ENCODE peak calls at places on chromosomes 13 and 19, in nine cellular contexts. Q is right lobe of liver, L is PC-3, S is mucosa of descending colon, X is upper lobe of right lung, Z is GM06990, A is colonic mucosa, E is GM23338, T is tibial artery. J is an unnamed sample. For H3K36me3, the result is how much of the 10 kb centered on the place peaks cover.

GRCh38 chr13:19052180-19052579 is 129.4 kb downstream of the TUBA3C start:
- DNase-seq in Q (no peak), L (no peak), S (no peak), X (no peak), Z (no peak), A (no peak), E (no peak), T (no peak), J (no peak)

GRCh38 chr19:14393303-14393702 is 12.1 kb downstream of the ADGRE5 start:
- DNase-seq in Q (no peak), L (no peak), S (no peak), X (no peak), Z (no peak), A (no peak), E (no peak), T (no peak), J (no peak)

GRCh38 chr13:91960947-91961346 is 562.5 kb downstream of the GPC5 start:
- DNase-seq in Q (no peak), L (no peak), S (no peak), X (no peak), Z (no peak), A (no peak), E (no peak), T (no peak), J (no peak)

GRCh38 chr13:30832845-30833332 is 73.2 kb upstream of the MEDAG start:
- DNase-seq in Q (peak), L (peak), S (peak), X (peak), Z (no peak), A (peak), E (peak), T (no peak), J (no peak)

GRCh38 chr19:17510220-17510993 is 1.0 kb upstream of the PGLS start:
- DNase-seq in Q (no peak), L (no peak), S (no peak), X (no peak), Z (no peak), A (no peak), E (no peak), T (no peak), J (no peak)

GRCh38 chr19:10115392-10116084 is 4.0 kb downstream of the P2RY11 start:
- DNase-seq in Q (no peak), L (peak), S (peak), X (no peak), Z (peak), A (no peak), E (no peak), T (no peak), J (peak)

GRCh38 chr13:72763411-72763810 is 18.3 kb downstream of the DIS3 start:
- DNase-seq in Q (no peak), L (no peak), S (no peak), X (no peak), Z (no peak), A (no peak), E (no peak), T (no peak), J (no peak)

GRCh38 chr13:80447747-80448146 is 106.8 kb upstream of the SPRY2 start:
- DNase-seq in Q (no peak), L (no peak), S (no peak), X (no peak), Z (no peak), A (no peak), E (no peak), T (no peak), J (no peak)

GRCh38 chr13:101892296-101892695 is 439.8 kb downstream of the ITGBL1 start:
- DNase-seq in Q (no peak), L (no peak), S (no peak), X (no peak), Z (no peak), A (no peak), E (no peak), T (no peak), J (no peak)

GRCh38 chr19:35162471-35163326 is 8.2 kb downstream of the FXYD5 start:
- DNase-seq in Q (no peak), L (peak), S (no peak), X (no peak), Z (no peak), A (no peak), E (no peak), T (no peak), J (no peak)

GRCh38 chr19:38708413-38709024 is 35.8 kb downstream of the CAPN12 start:
- DNase-seq in Q (no peak), L (no peak), S (no peak), X (no peak), Z (no peak), A (no peak), E (no peak), T (no peak), J (no peak)

DNA sequence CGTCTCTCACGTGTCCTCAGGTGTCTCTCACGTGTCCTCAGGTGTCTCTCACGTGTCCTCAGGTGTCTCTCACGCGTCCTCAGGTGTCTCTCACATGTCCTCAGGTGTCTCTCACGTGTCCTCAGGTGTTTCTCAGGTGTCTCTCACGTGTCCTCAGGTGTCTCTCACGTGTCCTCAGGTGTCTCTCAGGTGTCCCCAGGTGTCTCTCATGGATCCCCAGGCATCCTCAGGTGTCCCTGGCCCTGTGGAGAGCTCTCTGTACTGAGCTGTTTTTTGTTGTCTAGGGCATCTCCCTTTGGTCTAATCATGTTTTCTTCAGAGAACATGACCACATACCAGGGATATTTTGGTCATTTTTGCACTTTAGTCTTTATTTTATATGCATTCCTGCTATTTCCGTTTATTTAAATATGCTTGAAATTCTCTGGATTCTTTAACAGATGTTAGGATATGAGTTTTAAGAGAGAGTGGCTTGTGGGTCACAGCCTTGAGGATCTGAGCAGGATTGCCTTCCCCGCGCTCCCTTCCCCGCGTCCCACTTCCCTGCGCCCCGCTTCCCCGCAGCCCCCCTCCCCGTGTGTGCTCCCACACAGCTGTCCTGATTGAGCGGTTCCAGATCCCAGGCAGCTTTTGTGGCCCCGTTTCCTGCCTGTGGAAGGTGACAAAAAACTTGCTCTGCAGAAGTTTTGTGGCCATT is 31.9 kb downstream of the ATP4B start:
- DNase-seq in Q (peak), L (no peak), S (no peak), X (no peak), Z (no peak), A (no peak), E (no peak), T (no peak), J (no peak)
- H3K36me3 ChIP-seq in Q (under half), L (under half), S (under half), X (under half), Z (under half), A (under half), E (under half), T (under half), J (under half)

GRCh38 chr19:56113071-56113632 is 7.9 kb downstream of the ZNF787 start:
- DNase-seq in Q (no peak), L (no peak), S (no peak), X (no peak), Z (no peak), A (no peak), E (no peak), T (no peak), J (no peak)
- H3K4me3 ChIP-seq in Q (no peak), L (no peak), S (no peak), X (no peak), Z (no peak), A (no peak), E (peak), T (no peak), J (no peak)

GRCh38 chr19:55309437-55309836 is 15.7 kb downstream of the TMEM150B start:
- DNase-seq in Q (no peak), L (no peak), S (no peak), X (no peak), Z (no peak), A (no peak), E (no peak), T (no peak), J (no peak)

GRCh38 chr19:55312621-55313117 is 12.5 kb downstream of the TMEM150B start:
- DNase-seq in Q (no peak), L (no peak), S (no peak), X (no peak), Z (no peak), A (no peak), E (peak), T (no peak), J (no peak)

GRCh38 chr19:55311397-55311796 is 13.7 kb downstream of the TMEM150B start:
- DNase-seq in Q (no peak), L (no peak), S (no peak), X (no peak), Z (no peak), A (no peak), E (no peak), T (no peak), J (no peak)

GRCh38 chr19:55310498-55310897 is 14.6 kb downstream of the TMEM150B start:
- DNase-seq in Q (no peak), L (no peak), S (no peak), X (no peak), Z (no peak), A (no peak), E (no peak), T (no peak), J (peak)

GRCh38 chr19:55311797-55312196 is 13.3 kb downstream of the TMEM150B start:
- DNase-seq in Q (no peak), L (no peak), S (no peak), X (no peak), Z (no peak), A (no peak), E (no peak), T (no peak), J (no peak)
- H3K36me3 ChIP-seq in Q (under half), L (under half), S (under half), X (under half), Z (under half), A (under half), E (under half), T (under half), J (under half)

GRCh38 chr13:113527272-113527958 is 36.9 kb upstream of the DCUN1D2 start:
- DNase-seq in Q (no peak), L (no peak), S (no peak), X (no peak), Z (no peak), A (no peak), E (no peak), T (no peak), J (no peak)
- H3K4me3 ChIP-seq in Q (no peak), L (no peak), S (no peak), X (no peak), Z (no peak), A (no peak), E (no peak), T (no peak), J (no peak)

DNA sequence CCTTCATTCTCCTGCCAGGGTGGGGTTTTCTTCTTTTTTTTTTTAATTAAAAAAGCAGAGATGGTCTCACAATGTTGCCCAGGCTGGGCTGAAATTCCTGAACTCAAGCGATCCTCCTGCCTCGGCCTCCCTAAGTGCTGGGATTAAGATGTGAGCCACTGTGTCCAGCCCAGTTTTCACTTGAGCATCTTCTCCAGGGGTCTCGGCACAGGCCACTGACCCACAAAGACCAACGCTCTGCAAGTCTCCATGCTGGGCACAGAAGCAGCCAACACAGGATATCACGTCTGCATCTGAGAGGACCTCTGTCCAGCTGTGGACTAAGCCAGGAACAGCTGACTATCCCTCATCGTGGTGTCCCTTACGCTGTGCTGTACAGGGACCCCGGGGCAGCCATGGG is 9.5 kb upstream of the TMEM86B start:
- DNase-seq in Q (no peak), L (no peak), S (no peak), X (no peak), Z (no peak), A (no peak), E (no peak), T (no peak), J (no peak)
- H3K36me3 ChIP-seq in Q (half or more), L (half or more), S (under half), X (half or more), Z (half or more), A (under half), E (under half), T (half or more), J (half or more)

GRCh38 chr13:77343841-77344240 is 16.9 kb upstream of the MYCBP2 start:
- DNase-seq in Q (no peak), L (peak), S (no peak), X (no peak), Z (no peak), A (no peak), E (no peak), T (no peak), J (no peak)

GRCh38 chr13:77338329-77338728 is 11.4 kb upstream of the MYCBP2 start:
- DNase-seq in Q (no peak), L (no peak), S (no peak), X (no peak), Z (no peak), A (no peak), E (no peak), T (no peak), J (no peak)

GRCh38 chr13:77339408-77339807 is 12.5 kb upstream of the MYCBP2 start:
- DNase-seq in Q (no peak), L (no peak), S (no peak), X (no peak), Z (peak), A (no peak), E (no peak), T (no peak), J (peak)

GRCh38 chr13:77337159-77337558 is 10.3 kb upstream of the MYCBP2 start:
- DNase-seq in Q (no peak), L (no peak), S (no peak), X (no peak), Z (no peak), A (no peak), E (no peak), T (no peak), J (no peak)

DNA sequence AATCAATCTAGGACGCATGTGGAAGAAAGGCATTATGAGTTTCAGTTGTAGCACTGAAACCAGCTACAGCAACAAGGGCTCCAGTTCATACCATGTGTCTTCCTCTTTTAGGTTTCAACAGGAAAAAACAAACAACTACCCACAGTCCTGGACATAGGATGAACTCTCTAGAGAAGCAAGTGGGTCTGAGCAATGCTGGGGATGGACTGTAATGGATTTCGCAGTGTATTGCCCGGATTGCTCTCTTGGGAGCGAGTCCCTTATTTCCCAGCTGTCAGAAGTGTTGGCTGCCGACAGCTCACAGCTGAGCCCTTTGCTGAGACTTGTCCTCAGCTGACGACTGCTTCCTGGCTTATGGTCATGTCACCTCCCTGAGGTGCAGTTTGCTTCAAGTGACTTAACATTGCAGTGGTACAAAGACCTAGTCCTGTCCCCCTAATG is 12.1 kb upstream of the MYCBP2 start:
- DNase-seq in Q (no peak), L (no peak), S (no peak), X (no peak), Z (peak), A (no peak), E (no peak), T (no peak), J (no peak)
- H3K4me3 ChIP-seq in Q (no peak), L (no peak), S (no peak), X (no peak), Z (peak), A (no peak), E (no peak), T (no peak), J (no peak)

J was measured in Karpas-422.